ENCODE peak calls at places on chromosomes 13 and 19, in eight cellular contexts. One of them, this sample, is unnamed.

GRCh38 chr13:68713394-68713793 is 1394.2 kb upstream of the ATXN8OS start:
- DNase-seq in fibroblast of lung: peak; percentile 8
- DNase-seq in CD4-positive, CD25-positive, alpha-beta regulatory T cell: no peak
- DNase-seq in CD4-positive, alpha-beta memory T cell: no peak
- DNase-seq in left lung: no peak
- DNase-seq in IMR-90: no peak
- DNase-seq in neuronal stem cell: peak; percentile 72
- DNase-seq in Karpas-422: no peak
- DNase-seq in this sample: peak; percentile 10

GRCh38 chr13:41145136-41145908 is 12.7 kb upstream of the KBTBD6 start:
- DNase-seq in fibroblast of lung: peak; percentile 35
- DNase-seq in CD4-positive, CD25-positive, alpha-beta regulatory T cell: no peak
- DNase-seq in CD4-positive, alpha-beta memory T cell: no peak
- DNase-seq in left lung: no peak
- DNase-seq in IMR-90: peak; percentile 74
- DNase-seq in neuronal stem cell: no peak
- DNase-seq in Karpas-422: no peak
- DNase-seq in this sample: no peak

GRCh38 chr13:35512271-35512920 is 35.9 kb upstream of the MAB21L1 start:
- DNase-seq in fibroblast of lung: peak; percentile 99
- DNase-seq in CD4-positive, CD25-positive, alpha-beta regulatory T cell: no peak
- DNase-seq in CD4-positive, alpha-beta memory T cell: no peak
- DNase-seq in left lung: no peak
- DNase-seq in IMR-90: peak; percentile 90
- DNase-seq in neuronal stem cell: no peak
- DNase-seq in Karpas-422: no peak
- DNase-seq in this sample: no peak

GRCh38 chr19:13260883-13261653 is 110.9 kb downstream of the IER2 start:
- DNase-seq in fibroblast of lung: peak; percentile 88
- DNase-seq in CD4-positive, CD25-positive, alpha-beta regulatory T cell: no peak
- DNase-seq in CD4-positive, alpha-beta memory T cell: no peak
- DNase-seq in left lung: no peak
- DNase-seq in IMR-90: peak; percentile 93
- DNase-seq in neuronal stem cell: no peak
- DNase-seq in Karpas-422: peak; percentile 82
- DNase-seq in this sample: no peak

GRCh38 chr13:110799246-110800236 is 86.0 kb downstream of the ING1 start:
- DNase-seq in fibroblast of lung: peak; percentile 80
- DNase-seq in CD4-positive, CD25-positive, alpha-beta regulatory T cell: no peak
- DNase-seq in CD4-positive, alpha-beta memory T cell: no peak
- DNase-seq in left lung: no peak
- DNase-seq in IMR-90: peak; percentile 95
- DNase-seq in neuronal stem cell: no peak
- DNase-seq in Karpas-422: no peak
- DNase-seq in this sample: no peak

GRCh38 chr13:110388141-110388943 is 81.3 kb downstream of the COL4A2 start:
- DNase-seq in fibroblast of lung: peak; percentile 87
- DNase-seq in CD4-positive, CD25-positive, alpha-beta regulatory T cell: no peak
- DNase-seq in CD4-positive, alpha-beta memory T cell: no peak
- DNase-seq in left lung: peak; percentile 76
- DNase-seq in IMR-90: peak; percentile 83
- DNase-seq in neuronal stem cell: no peak
- DNase-seq in Karpas-422: no peak
- DNase-seq in this sample: peak; percentile 65

GRCh38 chr13:30429721-30430694 is 7.7 kb downstream of the UBE2L5 start:
- DNase-seq in fibroblast of lung: peak; percentile 95
- DNase-seq in CD4-positive, CD25-positive, alpha-beta regulatory T cell: no peak
- DNase-seq in CD4-positive, alpha-beta memory T cell: no peak
- DNase-seq in left lung: no peak
- DNase-seq in IMR-90: peak; percentile 95
- DNase-seq in neuronal stem cell: no peak
- DNase-seq in Karpas-422: no peak
- DNase-seq in this sample: no peak

GRCh38 chr19:13220847-13221246 is 70.6 kb downstream of the IER2 start:
- DNase-seq in fibroblast of lung: no peak
- DNase-seq in CD4-positive, CD25-positive, alpha-beta regulatory T cell: no peak
- DNase-seq in CD4-positive, alpha-beta memory T cell: no peak
- DNase-seq in left lung: no peak
- DNase-seq in IMR-90: no peak
- DNase-seq in neuronal stem cell: no peak
- DNase-seq in Karpas-422: no peak
- DNase-seq in this sample: no peak

GRCh38 chr13:48797761-48798160 is 144.0 kb downstream of the CYSLTR2 start:
- DNase-seq in fibroblast of lung: no peak
- DNase-seq in CD4-positive, CD25-positive, alpha-beta regulatory T cell: no peak
- DNase-seq in CD4-positive, alpha-beta memory T cell: no peak
- DNase-seq in left lung: no peak
- DNase-seq in IMR-90: no peak
- DNase-seq in neuronal stem cell: no peak
- DNase-seq in Karpas-422: no peak
- DNase-seq in this sample: no peak

GRCh38 chr19:15463865-15464371 is 426 bp downstream of the RASAL3 start:
- DNase-seq in fibroblast of lung: no peak
- DNase-seq in CD4-positive, CD25-positive, alpha-beta regulatory T cell: peak; percentile 80
- DNase-seq in CD4-positive, alpha-beta memory T cell: peak; percentile 82
- DNase-seq in left lung: peak; percentile 91
- DNase-seq in IMR-90: no peak
- DNase-seq in neuronal stem cell: no peak
- DNase-seq in Karpas-422: peak; percentile 84
- DNase-seq in this sample: peak; percentile 70

GRCh38 chr19:10260141-10260584 is 8.1 kb downstream of the MRPL4 start:
- DNase-seq in fibroblast of lung: peak; percentile 62
- DNase-seq in CD4-positive, CD25-positive, alpha-beta regulatory T cell: peak; percentile 22
- DNase-seq in CD4-positive, alpha-beta memory T cell: no peak
- DNase-seq in left lung: peak; percentile 86
- DNase-seq in IMR-90: no peak
- DNase-seq in neuronal stem cell: no peak
- DNase-seq in Karpas-422: peak; percentile 55
- DNase-seq in this sample: no peak

GRCh38 chr19:6720369-6721112 is at the start of gene C3:
- DNase-seq in fibroblast of lung: no peak
- DNase-seq in CD4-positive, CD25-positive, alpha-beta regulatory T cell: no peak
- DNase-seq in CD4-positive, alpha-beta memory T cell: no peak
- DNase-seq in left lung: peak; percentile 70
- DNase-seq in IMR-90: peak; percentile 26
- DNase-seq in neuronal stem cell: no peak
- DNase-seq in Karpas-422: no peak
- DNase-seq in this sample: peak; percentile 18

GRCh38 chr19:17260842-17261325 is 3.7 kb downstream of the USHBP1 start:
- DNase-seq in fibroblast of lung: peak; percentile 50
- DNase-seq in CD4-positive, CD25-positive, alpha-beta regulatory T cell: peak; percentile 87
- DNase-seq in CD4-positive, alpha-beta memory T cell: peak; percentile 86
- DNase-seq in left lung: peak; percentile 97
- DNase-seq in IMR-90: peak; percentile 64
- DNase-seq in neuronal stem cell: peak; percentile 58
- DNase-seq in Karpas-422: peak; percentile 97
- DNase-seq in this sample: peak; percentile 97

GRCh38 chr19:12314553-12314952 is 18.9 kb downstream of the ZNF563 start:
- DNase-seq in fibroblast of lung: no peak
- DNase-seq in CD4-positive, CD25-positive, alpha-beta regulatory T cell: no peak
- DNase-seq in CD4-positive, alpha-beta memory T cell: no peak
- DNase-seq in left lung: no peak
- DNase-seq in IMR-90: no peak
- DNase-seq in neuronal stem cell: no peak
- DNase-seq in Karpas-422: no peak
- DNase-seq in this sample: no peak

GRCh38 chr13:42981853-42982252 is 10.2 kb downstream of the EPSTI1 start:
- DNase-seq in fibroblast of lung: no peak
- DNase-seq in CD4-positive, CD25-positive, alpha-beta regulatory T cell: no peak
- DNase-seq in CD4-positive, alpha-beta memory T cell: no peak
- DNase-seq in left lung: no peak
- DNase-seq in IMR-90: no peak
- DNase-seq in neuronal stem cell: no peak
- DNase-seq in Karpas-422: no peak
- DNase-seq in this sample: no peak

GRCh38 chr13:51220706-51221105 is 1.5 kb upstream of the FAM124A start:
- DNase-seq in fibroblast of lung: peak; percentile 6
- DNase-seq in CD4-positive, CD25-positive, alpha-beta regulatory T cell: no peak
- DNase-seq in CD4-positive, alpha-beta memory T cell: no peak
- DNase-seq in left lung: no peak
- DNase-seq in IMR-90: no peak
- DNase-seq in neuronal stem cell: no peak
- DNase-seq in Karpas-422: no peak
- DNase-seq in this sample: no peak

GRCh38 chr13:39510296-39510695 is 92.7 kb downstream of the LHFPL6 start:
- DNase-seq in fibroblast of lung: no peak
- DNase-seq in CD4-positive, CD25-positive, alpha-beta regulatory T cell: no peak
- DNase-seq in CD4-positive, alpha-beta memory T cell: no peak
- DNase-seq in left lung: no peak
- DNase-seq in IMR-90: no peak
- DNase-seq in neuronal stem cell: no peak
- DNase-seq in Karpas-422: no peak
- DNase-seq in this sample: no peak

GRCh38 chr19:9362905-9363304 is at the start of gene ZNF177:
- DNase-seq in fibroblast of lung: peak; percentile 39
- DNase-seq in CD4-positive, CD25-positive, alpha-beta regulatory T cell: no peak
- DNase-seq in CD4-positive, alpha-beta memory T cell: no peak
- DNase-seq in left lung: no peak
- DNase-seq in IMR-90: no peak
- DNase-seq in neuronal stem cell: no peak
- DNase-seq in Karpas-422: no peak
- DNase-seq in this sample: no peak

GRCh38 chr13:46377554-46377953 is 9.5 kb downstream of the RUBCNL start:
- DNase-seq in fibroblast of lung: no peak
- DNase-seq in CD4-positive, CD25-positive, alpha-beta regulatory T cell: no peak
- DNase-seq in CD4-positive, alpha-beta memory T cell: no peak
- DNase-seq in left lung: no peak
- DNase-seq in IMR-90: no peak
- DNase-seq in neuronal stem cell: no peak
- DNase-seq in Karpas-422: no peak
- DNase-seq in this sample: no peak

GRCh38 chr13:94327318-94327717 is 152.2 kb downstream of the DCT start:
- DNase-seq in fibroblast of lung: peak; percentile 65
- DNase-seq in CD4-positive, CD25-positive, alpha-beta regulatory T cell: peak; percentile 28
- DNase-seq in CD4-positive, alpha-beta memory T cell: peak; percentile 36
- DNase-seq in left lung: no peak
- DNase-seq in IMR-90: no peak
- DNase-seq in neuronal stem cell: no peak
- DNase-seq in Karpas-422: no peak
- DNase-seq in this sample: no peak
- H3K4me3 ChIP-seq in fibroblast of lung: no peak overlapping the region
- H3K4me3 ChIP-seq in CD4-positive, CD25-positive, alpha-beta regulatory T cell: peak overlapping the region; percentile 68
- H3K4me3 ChIP-seq in CD4-positive, alpha-beta memory T cell: no peak overlapping the region
- H3K4me3 ChIP-seq in left lung: no peak overlapping the region
- H3K4me3 ChIP-seq in IMR-90: no peak overlapping the region
- H3K4me3 ChIP-seq in neuronal stem cell: no peak overlapping the region
- H3K4me3 ChIP-seq in Karpas-422: no peak overlapping the region
- H3K4me3 ChIP-seq in this sample: no peak overlapping the region

DNA sequence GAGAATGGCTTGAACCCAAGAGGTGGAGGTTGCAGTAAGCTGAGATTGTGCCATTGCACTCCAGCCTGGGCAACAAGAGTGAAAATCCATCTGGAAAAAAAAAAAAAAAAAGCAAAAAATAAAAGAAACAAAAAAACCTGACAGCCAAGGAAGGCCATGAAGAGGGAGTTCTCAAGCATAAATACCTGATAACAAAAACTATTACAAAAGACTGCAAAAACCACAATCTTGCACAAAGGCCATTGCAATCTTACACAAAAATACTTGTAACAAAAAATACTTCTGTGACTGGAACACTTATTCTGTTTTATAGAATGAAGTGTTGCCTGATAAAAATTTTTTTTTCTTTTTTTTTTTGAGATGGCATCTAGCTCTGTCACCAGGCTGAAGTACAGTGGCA is 61.5 kb upstream of the TSC22D1 start:
- DNase-seq in fibroblast of lung: no peak
- DNase-seq in CD4-positive, CD25-positive, alpha-beta regulatory T cell: no peak
- DNase-seq in CD4-positive, alpha-beta memory T cell: no peak
- DNase-seq in left lung: no peak
- DNase-seq in IMR-90: no peak
- DNase-seq in neuronal stem cell: no peak
- DNase-seq in Karpas-422: no peak
- DNase-seq in this sample: no peak
- H3K36me3 ChIP-seq in fibroblast of lung: no peaks in the 10 kb centered on the region
- H3K36me3 ChIP-seq in CD4-positive, CD25-positive, alpha-beta regulatory T cell: no peaks in the 10 kb centered on the region
- H3K36me3 ChIP-seq in CD4-positive, alpha-beta memory T cell: no peaks in the 10 kb centered on the region
- H3K36me3 ChIP-seq in left lung: no peaks in the 10 kb centered on the region
- H3K36me3 ChIP-seq in IMR-90: no peaks in the 10 kb centered on the region
- H3K36me3 ChIP-seq in neuronal stem cell: no peaks in the 10 kb centered on the region
- H3K36me3 ChIP-seq in Karpas-422: no peaks in the 10 kb centered on the region
- H3K36me3 ChIP-seq in this sample: no peaks in the 10 kb centered on the region

GRCh38 chr13:67134322-67135129 is 95.6 kb downstream of the PCDH9 start:
- DNase-seq in fibroblast of lung: peak; percentile 18
- DNase-seq in CD4-positive, CD25-positive, alpha-beta regulatory T cell: no peak
- DNase-seq in CD4-positive, alpha-beta memory T cell: no peak
- DNase-seq in left lung: no peak
- DNase-seq in IMR-90: peak; percentile 25
- DNase-seq in neuronal stem cell: no peak
- DNase-seq in Karpas-422: no peak
- DNase-seq in this sample: no peak
- H3K4me3 ChIP-seq in fibroblast of lung: peak overlapping the region; percentile 37
- H3K4me3 ChIP-seq in CD4-positive, CD25-positive, alpha-beta regulatory T cell: no peak overlapping the region
- H3K4me3 ChIP-seq in CD4-positive, alpha-beta memory T cell: no peak overlapping the region
- H3K4me3 ChIP-seq in left lung: peak overlapping the region; percentile 14
- H3K4me3 ChIP-seq in IMR-90: peak overlapping the region; percentile 47
- H3K4me3 ChIP-seq in neuronal stem cell: no peak overlapping the region
- H3K4me3 ChIP-seq in Karpas-422: peak overlapping the region; percentile 42
- H3K4me3 ChIP-seq in this sample: no peak overlapping the region

GRCh38 chr13:44437356-44438233 is 64.0 kb downstream of the SERP2 start:
- DNase-seq in fibroblast of lung: peak; percentile 34
- DNase-seq in CD4-positive, CD25-positive, alpha-beta regulatory T cell: peak; percentile 67
- DNase-seq in CD4-positive, alpha-beta memory T cell: peak; percentile 66
- DNase-seq in left lung: no peak
- DNase-seq in IMR-90: peak; percentile 63
- DNase-seq in neuronal stem cell: peak; percentile 36
- DNase-seq in Karpas-422: peak; percentile 85
- DNase-seq in this sample: no peak

GRCh38 chr13:44436589-44437337 is 63.1 kb downstream of the SERP2 start:
- DNase-seq in fibroblast of lung: peak; percentile 93
- DNase-seq in CD4-positive, CD25-positive, alpha-beta regulatory T cell: peak; percentile 11
- DNase-seq in CD4-positive, alpha-beta memory T cell: peak; percentile 29
- DNase-seq in left lung: peak; percentile 94
- DNase-seq in IMR-90: peak; percentile 94
- DNase-seq in neuronal stem cell: peak; percentile 90
- DNase-seq in Karpas-422: peak; percentile 86
- DNase-seq in this sample: peak; percentile 93

GRCh38 chr13:44439615-44440014 is 66.0 kb downstream of the SERP2 start:
- DNase-seq in fibroblast of lung: no peak
- DNase-seq in CD4-positive, CD25-positive, alpha-beta regulatory T cell: no peak
- DNase-seq in CD4-positive, alpha-beta memory T cell: no peak
- DNase-seq in left lung: no peak
- DNase-seq in IMR-90: no peak
- DNase-seq in neuronal stem cell: no peak
- DNase-seq in Karpas-422: no peak
- DNase-seq in this sample: no peak

GRCh38 chr13:44440046-44440608 is 66.5 kb downstream of the SERP2 start:
- DNase-seq in fibroblast of lung: peak; percentile 24
- DNase-seq in CD4-positive, CD25-positive, alpha-beta regulatory T cell: no peak
- DNase-seq in CD4-positive, alpha-beta memory T cell: no peak
- DNase-seq in left lung: no peak
- DNase-seq in IMR-90: no peak
- DNase-seq in neuronal stem cell: no peak
- DNase-seq in Karpas-422: no peak
- DNase-seq in this sample: no peak

DNA sequence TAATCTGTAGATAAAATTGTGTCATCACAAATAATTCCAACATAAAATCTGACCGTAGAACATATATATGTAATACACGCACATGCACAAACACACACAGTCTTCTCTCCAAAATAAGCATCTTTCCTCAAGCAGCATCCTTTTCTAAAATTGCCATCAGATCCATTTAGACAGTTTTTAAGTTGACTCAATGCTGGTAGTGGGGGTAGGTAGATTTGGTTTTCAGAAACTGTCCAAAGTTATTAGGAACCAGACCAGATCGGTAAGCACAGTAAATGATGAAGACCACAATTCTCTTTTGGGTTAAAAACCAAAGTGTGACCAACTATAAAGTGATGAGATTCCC is 64.6 kb downstream of the SERP2 start:
- DNase-seq in fibroblast of lung: no peak
- DNase-seq in CD4-positive, CD25-positive, alpha-beta regulatory T cell: no peak
- DNase-seq in CD4-positive, alpha-beta memory T cell: no peak
- DNase-seq in left lung: no peak
- DNase-seq in IMR-90: no peak
- DNase-seq in neuronal stem cell: no peak
- DNase-seq in Karpas-422: no peak
- DNase-seq in this sample: no peak
- H3K36me3 ChIP-seq in fibroblast of lung: peaks cover 2% of the 10 kb centered on the region
- H3K36me3 ChIP-seq in CD4-positive, CD25-positive, alpha-beta regulatory T cell: no peaks in the 10 kb centered on the region
- H3K36me3 ChIP-seq in CD4-positive, alpha-beta memory T cell: no peaks in the 10 kb centered on the region
- H3K36me3 ChIP-seq in left lung: no peaks in the 10 kb centered on the region
- H3K36me3 ChIP-seq in IMR-90: peaks cover 8% of the 10 kb centered on the region
- H3K36me3 ChIP-seq in neuronal stem cell: peaks cover 9% of the 10 kb centered on the region
- H3K36me3 ChIP-seq in Karpas-422: peaks cover 9% of the 10 kb centered on the region
- H3K36me3 ChIP-seq in this sample: peaks cover 12% of the 10 kb centered on the region

This sample was measured in H7.